ENCODE peak calls at places on chromosomes 11 and 22, in seven cellular contexts. P, J, L, A, G, U and K are unnamed samples.

GRCh38 chr11:58285483-58286040 is 17.5 kb upstream of the OR10W1 start:
- DNase-seq in G (no peak), U (no peak), P (no peak), J (no peak), A (no peak), L (no peak), K (no peak)

GRCh38 chr22:26461188-26461810 is 22.3 kb downstream of the HPS4 start:
- DNase-seq in J (peak; percentile 49), P (no peak), L (peak; percentile 81), U (peak; percentile 28), G (no peak), A (peak; percentile 69), K (no peak)

GRCh38 chr11:67312187-67313021 is 9.1 kb downstream of the SSH3 start:
- DNase-seq in L (no peak), U (no peak), G (no peak), J (no peak), P (no peak), A (no peak), K (peak; percentile 64)

GRCh38 chr11:1041936-1042608 is 5.6 kb upstream of the MUC6 start:
- DNase-seq in L (no peak), U (no peak), A (peak; percentile 70), G (no peak), J (no peak), P (peak; percentile 81), K (peak; percentile 89)

GRCh38 chr11:76805206-76805913 is 22.2 kb downstream of the TSKU start:
- DNase-seq in L (no peak), U (peak; percentile 60), G (no peak), A (no peak), P (peak; percentile 74), J (no peak), K (no peak)

GRCh38 chr11:115682101-115682500 is 177.9 kb upstream of the CADM1 start:
- DNase-seq in L (no peak), P (no peak), U (peak; percentile 78), G (no peak), A (no peak), J (no peak), K (no peak)

GRCh38 chr11:96303067-96303466 is 39.9 kb downstream of the MAML2 start:
- DNase-seq in U (peak; percentile 87), A (no peak), P (peak; percentile 68), L (no peak), G (no peak), J (no peak), K (no peak)

GRCh38 chr11:119859684-119860083 is 130.7 kb upstream of the NECTIN1 start:
- DNase-seq in P (no peak), J (peak; percentile 16), A (no peak), G (no peak), U (no peak), L (no peak), K (no peak)

GRCh38 chr22:43479962-43480361 is 68.1 kb downstream of the MPPED1 start:
- DNase-seq in L (no peak), U (no peak), P (no peak), A (no peak), J (no peak), G (no peak), K (no peak)

GRCh38 chr22:48506506-48507145 is 1321.0 kb downstream of the BRD1 start:
- DNase-seq in A (no peak), U (no peak), J (no peak), L (no peak), P (no peak), G (no peak), K (no peak)

GRCh38 chr11:39435641-39436040 is 2023.8 kb downstream of the LRRC4C start:
- DNase-seq in L (no peak), U (no peak), A (no peak), J (no peak), G (no peak), P (no peak), K (no peak)

GRCh38 chr22:41589260-41589600 is 410 bp downstream of the PMM1 start:
- DNase-seq in U (no peak), P (peak; percentile 86), A (no peak), G (no peak), L (peak; percentile 44), J (no peak), K (no peak)

GRCh38 chr22:35606916-35607315 is 10.2 kb downstream of the MB start:
- DNase-seq in A (no peak), P (no peak), J (no peak), U (no peak), L (no peak), G (no peak), K (no peak)

GRCh38 chr22:35604671-35605457 is 12.3 kb downstream of the MB start:
- DNase-seq in U (no peak), L (no peak), J (no peak), P (peak; percentile 62), G (no peak), A (no peak), K (no peak)

GRCh38 chr22:35609261-35609660 is 7.9 kb downstream of the MB start:
- DNase-seq in P (no peak), L (no peak), A (no peak), U (no peak), J (no peak), G (no peak), K (no peak)

GRCh38 chr22:35608088-35608487 is 9.0 kb downstream of the MB start:
- DNase-seq in P (peak; percentile 89), G (no peak), L (no peak), A (no peak), U (no peak), J (no peak), K (no peak)

DNA sequence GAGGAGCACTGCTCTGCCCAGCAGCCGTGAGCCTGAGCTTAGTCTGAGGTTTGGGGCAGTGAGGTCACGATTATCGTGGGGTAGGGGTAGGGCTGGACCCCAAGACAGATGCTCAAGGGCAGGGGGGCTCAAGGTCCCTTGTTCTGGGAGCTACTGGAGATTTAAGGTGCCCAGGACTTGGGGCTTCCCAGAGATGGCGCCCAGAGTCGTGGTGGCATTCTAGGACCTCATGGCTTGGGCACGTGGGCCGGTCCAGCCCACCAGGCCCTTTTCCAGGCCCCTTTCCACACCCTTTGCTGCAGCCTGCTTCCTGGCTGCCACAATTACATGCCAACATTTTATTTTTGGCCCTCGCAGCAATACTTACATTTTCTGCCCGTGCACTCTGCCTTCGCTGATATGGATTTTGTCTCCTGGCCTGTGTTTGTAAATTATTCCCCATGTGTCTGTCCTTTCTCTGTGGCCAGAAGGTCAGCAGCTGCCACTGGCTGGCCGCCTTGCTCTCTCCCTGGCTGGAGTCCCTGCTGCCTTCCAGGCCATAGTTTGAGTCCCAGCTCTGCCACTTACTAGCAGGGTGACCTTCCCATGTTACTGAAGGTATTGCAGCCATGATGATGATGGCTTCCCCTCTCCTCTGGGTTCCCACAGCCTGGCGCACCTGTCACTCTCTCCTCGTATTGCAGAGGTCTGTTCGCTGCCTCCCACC is 11.2 kb downstream of the MB start:
- DNase-seq in G (no peak), L (no peak), U (no peak), P (peak; percentile 31), A (no peak), J (peak; percentile 70), K (no peak)
- TF ChIP-seq CTCF in G (no peak), L (no peak), U (no peak), P (no peak), A (no peak), J (no peak), K (no peak)

GRCh38 chr11:62273284-62273683 is 3.3 kb downstream of the SCGB2A2 start:
- DNase-seq in J (no peak), L (no peak), P (no peak), G (no peak), U (no peak), A (no peak), K (no peak)

GRCh38 chr11:62267576-62267975 is 2.4 kb upstream of the SCGB2A2 start:
- DNase-seq in G (no peak), A (no peak), U (no peak), J (no peak), P (no peak), L (no peak), K (no peak)

GRCh38 chr11:62266558-62266957 is 3.4 kb upstream of the SCGB2A2 start:
- DNase-seq in L (no peak), P (no peak), A (no peak), G (no peak), U (peak; percentile 6), J (no peak), K (no peak)

GRCh38 chr11:62267050-62267449 is 2.9 kb upstream of the SCGB2A2 start:
- DNase-seq in U (no peak), J (no peak), L (no peak), P (no peak), G (no peak), A (no peak), K (no peak)

GRCh38 chr11:62269654-62270278 is at the start of gene SCGB2A2:
- DNase-seq in J (no peak), G (no peak), U (no peak), P (no peak), A (no peak), L (no peak), K (no peak)
- TF ChIP-seq CTCF in J (no peak), G (peak; percentile 23), U (no peak), P (peak; percentile 24), A (peak; percentile 29), L (peak; percentile 6), K (peak; percentile 39)

GRCh38 chr11:17719940-17720795 is 797 bp downstream of the MYOD1 start:
- DNase-seq in J (no peak), P (peak; percentile 79), L (peak; percentile 52), U (no peak), A (no peak), G (no peak), K (no peak)
- TF ChIP-seq CTCF in J (peak; percentile 27), P (no peak), L (peak; percentile 20), U (peak; percentile 17), A (no peak), G (no peak), K (peak; percentile 62)

GRCh38 chr22:44956835-44957234 is 53.0 kb downstream of the PHF21B start:
- DNase-seq in J (no peak), A (no peak), L (no peak), P (no peak), G (no peak), U (no peak), K (no peak)

GRCh38 chr22:44955102-44955501 is 54.7 kb downstream of the PHF21B start:
- DNase-seq in L (no peak), P (no peak), J (no peak), U (no peak), A (no peak), G (peak; percentile 51), K (no peak)

GRCh38 chr22:44952863-44953790 is 56.7 kb downstream of the PHF21B start:
- DNase-seq in G (no peak), P (no peak), A (no peak), U (no peak), J (no peak), L (no peak), K (no peak)

GRCh38 chr22:44954113-44954512 is 55.7 kb downstream of the PHF21B start:
- DNase-seq in G (no peak), J (no peak), U (no peak), A (no peak), L (no peak), P (no peak), K (no peak)

DNA sequence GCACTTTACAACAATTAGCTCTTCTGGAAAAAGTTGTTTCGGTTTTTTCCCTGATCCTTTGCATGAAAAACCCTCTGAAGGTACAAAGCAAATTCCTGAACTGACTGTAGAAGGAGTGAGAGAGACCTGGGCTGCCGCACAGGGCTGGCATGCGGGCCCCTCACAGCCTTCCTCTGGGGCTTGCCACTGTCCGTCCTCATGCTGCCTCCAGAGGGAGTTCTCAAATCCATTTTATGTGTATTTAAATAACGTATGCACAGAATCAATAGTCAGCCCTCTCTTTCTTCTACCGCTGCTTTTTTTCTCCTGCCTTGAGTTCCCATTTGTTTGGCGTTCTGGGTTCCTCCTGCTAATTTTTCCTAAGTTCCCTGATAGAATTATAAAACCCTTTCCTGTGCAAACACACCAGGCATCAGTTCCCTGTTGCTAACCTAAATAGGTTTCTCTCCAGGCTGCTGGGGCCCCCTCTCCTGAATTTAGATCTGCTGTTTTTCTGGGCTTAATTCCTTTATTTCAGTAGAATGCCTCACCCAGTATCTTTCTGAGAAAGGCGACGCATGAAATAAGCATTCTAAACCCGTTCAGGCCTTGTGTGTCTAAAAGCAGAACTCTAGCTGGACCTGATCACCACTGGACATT is 52.4 kb downstream of the PHF21B start:
- DNase-seq in P (no peak), J (no peak), A (no peak), G (no peak), L (peak; percentile 37), U (peak; percentile 6), K (no peak)
- TF ChIP-seq CTCF in P (no peak), J (no peak), A (no peak), G (no peak), L (peak; percentile 27), U (peak; percentile 32), K (peak; percentile 56)